ENCODE peak calls at places on chromosome 15, in nine cellular contexts. A is left cardiac atrium; D is OCI-M1; R is left ventricle myocardium superior; F is psoas muscle; H is NCI-H524 treated with DMSO at 0.1 percent for 48 hours; C is H1; U is stimulated activated naive CD8-positive, alpha-beta T cell treated with anti-CD3 and anti-CD28 coated beads, Interleukin-15, amount 100 ng/mL, for 72 hours; M is stimulated activated CD4-positive, alpha-beta T cell treated with anti-CD3 and anti-CD28 coated beads, Interleukin-4, amount 100 ng/mL, for 24 hours. T is an unnamed sample.
A peak's percentile ranks its signal among the peaks of the same experiment; 100 is the strongest.

GRCh38 chr15:77986891-77987764 is 90.4 kb downstream of the TBC1D2B start:
- DNase-seq in R (no peak), U (no peak), D (no peak), A (peak; percentile 11), M (no peak), F (no peak), H (no peak), C (no peak), T (no peak)

GRCh38 chr15:85621096-85621495 is 173.6 kb downstream of the KLHL25 start:
- DNase-seq in A (no peak), D (no peak), C (no peak), F (no peak), H (no peak), R (no peak), M (no peak), U (no peak), T (peak; percentile 27)

GRCh38 chr15:58590901-58591300 is 158.6 kb downstream of the ADAM10 start:
- DNase-seq in M (no peak), C (no peak), F (no peak), U (no peak), H (peak; percentile 71), R (no peak), D (no peak), A (no peak), T (no peak)

GRCh38 chr15:99436472-99437314 is 129.1 kb upstream of the MEF2A start:
- DNase-seq in U (no peak), F (no peak), M (no peak), H (no peak), R (no peak), A (no peak), D (no peak), C (peak; percentile 45), T (no peak)

GRCh38 chr15:77097317-77097721 is 26.4 kb upstream of the TSPAN3 start:
- DNase-seq in U (no peak), H (peak; percentile 98), A (no peak), M (no peak), R (no peak), D (peak; percentile 75), F (no peak), C (peak; percentile 20), T (no peak)

GRCh38 chr15:96273317-96274086 is 57.0 kb upstream of the NR2F2 start:
- DNase-seq in D (peak; percentile 99), A (no peak), U (peak; percentile 8), R (no peak), C (no peak), M (no peak), H (no peak), F (no peak), T (peak; percentile 91)

GRCh38 chr15:49101536-49101935 is 53.9 kb downstream of the COPS2 start:
- DNase-seq in A (no peak), D (no peak), H (no peak), R (no peak), M (no peak), U (no peak), F (no peak), C (no peak), T (no peak)

GRCh38 chr15:87656373-87656772 is 600.2 kb downstream of the NTRK3 start:
- DNase-seq in H (no peak), D (no peak), U (no peak), A (no peak), R (no peak), C (no peak), M (no peak), F (no peak), T (no peak)

GRCh38 chr15:58748040-58748786 is 1.3 kb downstream of the ADAM10 start:
- DNase-seq in U (peak; percentile 54), F (no peak), D (peak; percentile 60), M (peak; percentile 51), A (no peak), C (no peak), R (no peak), H (no peak), T (no peak)

GRCh38 chr15:96339662-96340347 is 9.3 kb downstream of the NR2F2 start:
- DNase-seq in U (no peak), A (no peak), H (no peak), C (no peak), M (no peak), F (no peak), R (no peak), D (peak; percentile 74), T (peak; percentile 30)

GRCh38 chr15:77060560-77060959 is 10.3 kb downstream of the TSPAN3 start:
- DNase-seq in C (no peak), A (no peak), R (no peak), M (no peak), U (no peak), D (no peak), H (no peak), F (no peak), T (no peak)

GRCh38 chr15:47301481-47301880 is 415.8 kb upstream of the SEMA6D start:
- DNase-seq in M (no peak), U (no peak), A (no peak), D (no peak), F (peak; percentile 53), H (peak; percentile 76), R (no peak), C (no peak), T (no peak)

GRCh38 chr15:72339777-72340177 is 19.8 kb upstream of the CELF6 start:
- DNase-seq in U (no peak), R (no peak), F (no peak), D (peak; percentile 67), M (no peak), C (no peak), A (no peak), H (peak; percentile 7), T (peak; percentile 75)

GRCh38 chr15:92014461-92015030 is 161.0 kb downstream of the SLCO3A1 start:
- DNase-seq in F (no peak), D (no peak), H (no peak), A (no peak), C (no peak), R (no peak), M (no peak), U (no peak), T (no peak)

GRCh38 chr15:63050737-63051700 is 8.5 kb downstream of the TPM1 start:
- DNase-seq in U (no peak), F (no peak), A (no peak), M (no peak), H (no peak), D (peak; percentile 96), C (no peak), R (no peak), T (no peak)

GRCh38 chr15:25971053-25971452 is 107.9 kb upstream of the ATP10A start:
- DNase-seq in F (no peak), C (no peak), M (no peak), A (no peak), H (no peak), U (no peak), D (no peak), R (no peak), T (no peak)

GRCh38 chr15:37370938-37371337 is 270.6 kb upstream of the MEIS2 start:
- DNase-seq in U (no peak), A (no peak), H (no peak), R (no peak), D (peak; percentile 88), M (no peak), C (no peak), F (no peak), T (no peak)

GRCh38 chr15:60460931-60461330 is 18.0 kb downstream of the ICE2 start:
- DNase-seq in C (no peak), A (no peak), R (no peak), M (no peak), F (no peak), D (no peak), U (no peak), H (no peak), T (no peak)